ENCODE peak calls at places on chromosome 15, in five cellular contexts. W is HEK293T, O is activated gamma-delta T cell treated with Interleukin-2 at 50 U/mL for 16 hours, X is Caco-2, Q is mesendoderm. Z is an unnamed sample.

GRCh38 chr15:96431787-96432186 is 101.3 kb downstream of the NR2F2 start:
- DNase-seq in W (no peak), O (no peak), X (no peak), Q (no peak), Z (no peak)

GRCh38 chr15:86650084-86650483 is 570.4 kb downstream of the AGBL1 start:
- DNase-seq in W (no peak), O (no peak), X (no peak), Q (no peak), Z (peak)

GRCh38 chr15:89575146-89575655 is at the start of gene TICRR:
- DNase-seq in W (peak), O (peak), X (peak), Q (peak), Z (peak)

GRCh38 chr15:35450492-35450891 is 95.5 kb downstream of the DPH6 start:
- DNase-seq in W (no peak), O (no peak), X (no peak), Q (peak), Z (no peak)

GRCh38 chr15:70778258-70779076 is 15.1 kb upstream of the UACA start:
- DNase-seq in W (no peak), O (no peak), X (no peak), Q (no peak), Z (no peak)

GRCh38 chr15:42270996-42271395 is 2.0 kb upstream of the GANC start:
- DNase-seq in W (no peak), O (no peak), X (no peak), Q (no peak), Z (no peak)

GRCh38 chr15:80188293-80188692 is 35.5 kb downstream of the FAH start:
- DNase-seq in W (no peak), O (no peak), X (no peak), Q (peak), Z (no peak)

GRCh38 chr15:74451861-74452835 is 8.8 kb downstream of the UBL7 start:
- DNase-seq in W (no peak), O (no peak), X (no peak), Q (peak), Z (no peak)

GRCh38 chr15:88115529-88116152 is 140.9 kb downstream of the NTRK3 start:
- DNase-seq in W (no peak), O (no peak), X (no peak), Q (no peak), Z (no peak)

Z was measured in CMK.